ENCODE peak calls at places on chromosomes 7 and 10, in nine cellular contexts. One of them, this sample, is unnamed.

GRCh38 chr10:78976825-78977760 is 91.7 kb upstream of the ZMIZ1 start:
- DNase-seq in effector memory CD8-positive, alpha-beta T cell: no peak
- DNase-seq in effector CD4-positive, alpha-beta T cell: no peak
- DNase-seq in activated CD4-positive, alpha-beta T cell treated with anti-CD3 and anti-CD28 coated beads for 48 hours: no peak
- DNase-seq in stimulated activated CD4-positive, alpha-beta T cell treated with anti-CD3 and anti-CD28 coated beads, TNF-alpha, amount 100 ng/mL, for 4 hours: no peak
- DNase-seq in stimulated activated naive B cell treated with anti-CD40 and anti-IgM and Interleukin-4, amounts not matched to agents 10 μg/mL and 1 μg/mL and 100 μg/mL, for 72 hours: no peak
- DNase-seq in HTR-8/SVneo: no peak
- DNase-seq in activated naive CD4-positive, alpha-beta T cell: no peak
- DNase-seq in fibroblast of lung: no peak
- DNase-seq in this sample: no peak

GRCh38 chr10:60517805-60518204 is 128.1 kb upstream of the ANK3 start:
- DNase-seq in activated CD4-positive, alpha-beta T cell treated with anti-CD3 and anti-CD28 coated beads for 48 hours: no peak
- DNase-seq in stimulated activated naive B cell treated with anti-CD40 and anti-IgM and Interleukin-4, amounts not matched to agents 10 μg/mL and 1 μg/mL and 100 μg/mL, for 72 hours: no peak
- DNase-seq in stimulated activated CD4-positive, alpha-beta T cell treated with anti-CD3 and anti-CD28 coated beads, TNF-alpha, amount 100 ng/mL, for 4 hours: no peak
- DNase-seq in activated naive CD4-positive, alpha-beta T cell: no peak
- DNase-seq in fibroblast of lung: no peak
- DNase-seq in effector memory CD8-positive, alpha-beta T cell: no peak
- DNase-seq in HTR-8/SVneo: no peak
- DNase-seq in effector CD4-positive, alpha-beta T cell: no peak
- DNase-seq in this sample: no peak

GRCh38 chr10:76647276-76647675 is 990.3 kb downstream of the KCNMA1 start:
- DNase-seq in effector memory CD8-positive, alpha-beta T cell: no peak
- DNase-seq in HTR-8/SVneo: peak
- DNase-seq in stimulated activated naive B cell treated with anti-CD40 and anti-IgM and Interleukin-4, amounts not matched to agents 10 μg/mL and 1 μg/mL and 100 μg/mL, for 72 hours: no peak
- DNase-seq in effector CD4-positive, alpha-beta T cell: no peak
- DNase-seq in activated naive CD4-positive, alpha-beta T cell: no peak
- DNase-seq in fibroblast of lung: peak
- DNase-seq in activated CD4-positive, alpha-beta T cell treated with anti-CD3 and anti-CD28 coated beads for 48 hours: no peak
- DNase-seq in stimulated activated CD4-positive, alpha-beta T cell treated with anti-CD3 and anti-CD28 coated beads, TNF-alpha, amount 100 ng/mL, for 4 hours: no peak
- DNase-seq in this sample: no peak

GRCh38 chr10:79074732-79075131 is 6.0 kb downstream of the ZMIZ1 start:
- DNase-seq in activated naive CD4-positive, alpha-beta T cell: no peak
- DNase-seq in fibroblast of lung: no peak
- DNase-seq in activated CD4-positive, alpha-beta T cell treated with anti-CD3 and anti-CD28 coated beads for 48 hours: no peak
- DNase-seq in HTR-8/SVneo: no peak
- DNase-seq in effector CD4-positive, alpha-beta T cell: no peak
- DNase-seq in stimulated activated naive B cell treated with anti-CD40 and anti-IgM and Interleukin-4, amounts not matched to agents 10 μg/mL and 1 μg/mL and 100 μg/mL, for 72 hours: no peak
- DNase-seq in stimulated activated CD4-positive, alpha-beta T cell treated with anti-CD3 and anti-CD28 coated beads, TNF-alpha, amount 100 ng/mL, for 4 hours: no peak
- DNase-seq in effector memory CD8-positive, alpha-beta T cell: no peak
- DNase-seq in this sample: no peak

GRCh38 chr7:42883950-42884349 is 27.9 kb downstream of the C7orf25 start:
- DNase-seq in effector CD4-positive, alpha-beta T cell: no peak
- DNase-seq in activated naive CD4-positive, alpha-beta T cell: no peak
- DNase-seq in activated CD4-positive, alpha-beta T cell treated with anti-CD3 and anti-CD28 coated beads for 48 hours: no peak
- DNase-seq in fibroblast of lung: peak
- DNase-seq in effector memory CD8-positive, alpha-beta T cell: no peak
- DNase-seq in HTR-8/SVneo: no peak
- DNase-seq in stimulated activated naive B cell treated with anti-CD40 and anti-IgM and Interleukin-4, amounts not matched to agents 10 μg/mL and 1 μg/mL and 100 μg/mL, for 72 hours: no peak
- DNase-seq in stimulated activated CD4-positive, alpha-beta T cell treated with anti-CD3 and anti-CD28 coated beads, TNF-alpha, amount 100 ng/mL, for 4 hours: no peak
- DNase-seq in this sample: peak

GRCh38 chr7:155291045-155291530 is 6.6 kb upstream of the INSIG1 start:
- DNase-seq in fibroblast of lung: peak
- DNase-seq in stimulated activated naive B cell treated with anti-CD40 and anti-IgM and Interleukin-4, amounts not matched to agents 10 μg/mL and 1 μg/mL and 100 μg/mL, for 72 hours: no peak
- DNase-seq in activated naive CD4-positive, alpha-beta T cell: no peak
- DNase-seq in stimulated activated CD4-positive, alpha-beta T cell treated with anti-CD3 and anti-CD28 coated beads, TNF-alpha, amount 100 ng/mL, for 4 hours: no peak
- DNase-seq in activated CD4-positive, alpha-beta T cell treated with anti-CD3 and anti-CD28 coated beads for 48 hours: peak
- DNase-seq in HTR-8/SVneo: peak
- DNase-seq in effector CD4-positive, alpha-beta T cell: no peak
- DNase-seq in effector memory CD8-positive, alpha-beta T cell: no peak
- DNase-seq in this sample: peak

GRCh38 chr10:126523071-126523470 is 134.8 kb upstream of the ADAM12 start:
- DNase-seq in activated CD4-positive, alpha-beta T cell treated with anti-CD3 and anti-CD28 coated beads for 48 hours: no peak
- DNase-seq in HTR-8/SVneo: no peak
- DNase-seq in effector CD4-positive, alpha-beta T cell: no peak
- DNase-seq in stimulated activated CD4-positive, alpha-beta T cell treated with anti-CD3 and anti-CD28 coated beads, TNF-alpha, amount 100 ng/mL, for 4 hours: no peak
- DNase-seq in stimulated activated naive B cell treated with anti-CD40 and anti-IgM and Interleukin-4, amounts not matched to agents 10 μg/mL and 1 μg/mL and 100 μg/mL, for 72 hours: no peak
- DNase-seq in effector memory CD8-positive, alpha-beta T cell: no peak
- DNase-seq in fibroblast of lung: no peak
- DNase-seq in activated naive CD4-positive, alpha-beta T cell: no peak
- DNase-seq in this sample: no peak

GRCh38 chr7:3301831-3302618 is 973 bp downstream of the SDK1 start:
- DNase-seq in HTR-8/SVneo: peak
- DNase-seq in fibroblast of lung: peak
- DNase-seq in stimulated activated CD4-positive, alpha-beta T cell treated with anti-CD3 and anti-CD28 coated beads, TNF-alpha, amount 100 ng/mL, for 4 hours: no peak
- DNase-seq in effector memory CD8-positive, alpha-beta T cell: no peak
- DNase-seq in stimulated activated naive B cell treated with anti-CD40 and anti-IgM and Interleukin-4, amounts not matched to agents 10 μg/mL and 1 μg/mL and 100 μg/mL, for 72 hours: no peak
- DNase-seq in effector CD4-positive, alpha-beta T cell: no peak
- DNase-seq in activated CD4-positive, alpha-beta T cell treated with anti-CD3 and anti-CD28 coated beads for 48 hours: peak
- DNase-seq in activated naive CD4-positive, alpha-beta T cell: no peak
- DNase-seq in this sample: peak

GRCh38 chr7:129898007-129898406 is 54.8 kb downstream of the UBE2H start:
- DNase-seq in stimulated activated CD4-positive, alpha-beta T cell treated with anti-CD3 and anti-CD28 coated beads, TNF-alpha, amount 100 ng/mL, for 4 hours: no peak
- DNase-seq in stimulated activated naive B cell treated with anti-CD40 and anti-IgM and Interleukin-4, amounts not matched to agents 10 μg/mL and 1 μg/mL and 100 μg/mL, for 72 hours: no peak
- DNase-seq in fibroblast of lung: no peak
- DNase-seq in activated naive CD4-positive, alpha-beta T cell: no peak
- DNase-seq in activated CD4-positive, alpha-beta T cell treated with anti-CD3 and anti-CD28 coated beads for 48 hours: no peak
- DNase-seq in effector memory CD8-positive, alpha-beta T cell: no peak
- DNase-seq in HTR-8/SVneo: no peak
- DNase-seq in effector CD4-positive, alpha-beta T cell: no peak
- DNase-seq in this sample: no peak

GRCh38 chr7:66790219-66790618 is 49.7 kb downstream of the RABGEF1 start:
- DNase-seq in fibroblast of lung: no peak
- DNase-seq in activated CD4-positive, alpha-beta T cell treated with anti-CD3 and anti-CD28 coated beads for 48 hours: no peak
- DNase-seq in stimulated activated naive B cell treated with anti-CD40 and anti-IgM and Interleukin-4, amounts not matched to agents 10 μg/mL and 1 μg/mL and 100 μg/mL, for 72 hours: no peak
- DNase-seq in effector CD4-positive, alpha-beta T cell: no peak
- DNase-seq in stimulated activated CD4-positive, alpha-beta T cell treated with anti-CD3 and anti-CD28 coated beads, TNF-alpha, amount 100 ng/mL, for 4 hours: no peak
- DNase-seq in HTR-8/SVneo: no peak
- DNase-seq in activated naive CD4-positive, alpha-beta T cell: no peak
- DNase-seq in effector memory CD8-positive, alpha-beta T cell: no peak
- DNase-seq in this sample: no peak

GRCh38 chr10:123912466-123913201 is 21.0 kb upstream of the CPXM2 start:
- DNase-seq in stimulated activated CD4-positive, alpha-beta T cell treated with anti-CD3 and anti-CD28 coated beads, TNF-alpha, amount 100 ng/mL, for 4 hours: no peak
- DNase-seq in effector CD4-positive, alpha-beta T cell: no peak
- DNase-seq in activated CD4-positive, alpha-beta T cell treated with anti-CD3 and anti-CD28 coated beads for 48 hours: no peak
- DNase-seq in stimulated activated naive B cell treated with anti-CD40 and anti-IgM and Interleukin-4, amounts not matched to agents 10 μg/mL and 1 μg/mL and 100 μg/mL, for 72 hours: no peak
- DNase-seq in HTR-8/SVneo: no peak
- DNase-seq in fibroblast of lung: no peak
- DNase-seq in effector memory CD8-positive, alpha-beta T cell: no peak
- DNase-seq in activated naive CD4-positive, alpha-beta T cell: no peak
- DNase-seq in this sample: no peak

GRCh38 chr7:28570113-28570969 is 158.0 kb downstream of the CREB5 start:
- DNase-seq in activated naive CD4-positive, alpha-beta T cell: no peak
- DNase-seq in activated CD4-positive, alpha-beta T cell treated with anti-CD3 and anti-CD28 coated beads for 48 hours: no peak
- DNase-seq in fibroblast of lung: no peak
- DNase-seq in effector memory CD8-positive, alpha-beta T cell: no peak
- DNase-seq in stimulated activated CD4-positive, alpha-beta T cell treated with anti-CD3 and anti-CD28 coated beads, TNF-alpha, amount 100 ng/mL, for 4 hours: no peak
- DNase-seq in effector CD4-positive, alpha-beta T cell: no peak
- DNase-seq in stimulated activated naive B cell treated with anti-CD40 and anti-IgM and Interleukin-4, amounts not matched to agents 10 μg/mL and 1 μg/mL and 100 μg/mL, for 72 hours: peak
- DNase-seq in HTR-8/SVneo: no peak
- DNase-seq in this sample: peak

This sample was measured in activated B cell treated with CpG ODN at 0.5 μM for 24 hours.